ENCODE peak calls at places on chromosome 15, in eight cellular contexts. F is cardiac fibroblast, S is heart left ventricle, Z is left ventricle myocardium inferior, T is body of pancreas, L is glutamatergic neuron, Y is GM12865, D is HFFc6. G is an unnamed sample.

GRCh38 chr15:60000113-60000823 is 3.8 kb upstream of the FOXB1 start:
- DNase-seq in F (no peak), S (no peak), Z (no peak), T (no peak), L (peak; percentile 24), Y (no peak), D (no peak), G (no peak)

GRCh38 chr15:42137461-42138261 is 18.8 kb downstream of the PLA2G4F start:
- DNase-seq in F (peak; percentile 68), S (no peak), Z (no peak), T (peak; percentile 50), L (no peak), Y (peak; percentile 41), D (peak; percentile 40), G (no peak)

GRCh38 chr15:57784081-57784488 is 77.6 kb downstream of the POLR2M start:
- DNase-seq in F (peak; percentile 70), S (peak; percentile 64), Z (peak; percentile 46), T (peak; percentile 8), L (no peak), Y (no peak), D (peak; percentile 94), G (no peak)

GRCh38 chr15:84631706-84632272 is 22.3 kb downstream of the WDR73 start:
- DNase-seq in F (peak; percentile 32), S (no peak), Z (no peak), T (no peak), L (no peak), Y (no peak), D (peak; percentile 7), G (no peak)

GRCh38 chr15:66843581-66843980 is 141.5 kb downstream of the SMAD6 start:
- DNase-seq in F (no peak), S (no peak), Z (no peak), T (no peak), L (no peak), Y (no peak), D (no peak), G (no peak)

GRCh38 chr15:64507845-64508244 is 47.5 kb downstream of the ZNF609 start:
- DNase-seq in F (no peak), S (no peak), Z (no peak), T (no peak), L (no peak), Y (no peak), D (no peak), G (no peak)

GRCh38 chr15:61830536-61831330 is 229.5 kb downstream of the VPS13C start:
- DNase-seq in F (no peak), S (no peak), Z (no peak), T (no peak), L (no peak), Y (no peak), D (no peak), G (no peak)

GRCh38 chr15:45457215-45457614 is 65.3 kb downstream of the SLC30A4 start:
- DNase-seq in F (no peak), S (no peak), Z (no peak), T (peak; percentile 20), L (no peak), Y (no peak), D (no peak), G (no peak)

GRCh38 chr15:42133356-42133755 is 23.1 kb downstream of the PLA2G4F start:
- DNase-seq in F (no peak), S (no peak), Z (no peak), T (no peak), L (no peak), Y (no peak), D (no peak), G (no peak)

GRCh38 chr15:83288381-83288801 is 3.9 kb upstream of the BNC1 start:
- DNase-seq in F (no peak), S (no peak), Z (no peak), T (no peak), L (no peak), Y (no peak), D (no peak), G (no peak)

GRCh38 chr15:101128191-101128590 is 123.7 kb downstream of the CHSY1 start:
- DNase-seq in F (peak; percentile 95), S (no peak), Z (no peak), T (peak; percentile 20), L (no peak), Y (no peak), D (peak; percentile 86), G (no peak)

GRCh38 chr15:55337160-55337559 is 18.1 kb downstream of the PIGB start:
- DNase-seq in F (no peak), S (no peak), Z (no peak), T (no peak), L (no peak), Y (no peak), D (no peak), G (no peak)

GRCh38 chr15:48190932-48191573 is 412 bp upstream of the CTXN2 start:
- DNase-seq in F (peak; percentile 64), S (peak; percentile 61), Z (peak; percentile 48), T (peak; percentile 54), L (peak; percentile 19), Y (peak; percentile 45), D (peak; percentile 35), G (peak; percentile 91)

GRCh38 chr15:60708684-60709083 is 229.7 kb upstream of the ICE2 start:
- DNase-seq in F (peak; percentile 38), S (no peak), Z (no peak), T (no peak), L (no peak), Y (no peak), D (peak; percentile 34), G (no peak)

GRCh38 chr15:48282186-48282585 is 49.0 kb upstream of the DUT start:
- DNase-seq in F (peak; percentile 28), S (no peak), Z (no peak), T (no peak), L (no peak), Y (no peak), D (no peak), G (no peak)

GRCh38 chr15:39194431-39194830 is 386.4 kb upstream of the THBS1 start:
- DNase-seq in F (peak; percentile 75), S (no peak), Z (no peak), T (no peak), L (no peak), Y (no peak), D (no peak), G (no peak)

GRCh38 chr15:70059476-70060213 is 38.1 kb downstream of the TLE3 start:
- DNase-seq in F (no peak), S (peak; percentile 7), Z (no peak), T (no peak), L (no peak), Y (no peak), D (no peak), G (peak; percentile 1)

GRCh38 chr15:64460206-64460736 is at the start of gene ZNF609:
- DNase-seq in F (peak; percentile 96), S (peak; percentile 93), Z (peak; percentile 96), T (peak; percentile 94), L (peak; percentile 98), Y (peak; percentile 94), D (peak; percentile 96), G (peak; percentile 88)

DNA sequence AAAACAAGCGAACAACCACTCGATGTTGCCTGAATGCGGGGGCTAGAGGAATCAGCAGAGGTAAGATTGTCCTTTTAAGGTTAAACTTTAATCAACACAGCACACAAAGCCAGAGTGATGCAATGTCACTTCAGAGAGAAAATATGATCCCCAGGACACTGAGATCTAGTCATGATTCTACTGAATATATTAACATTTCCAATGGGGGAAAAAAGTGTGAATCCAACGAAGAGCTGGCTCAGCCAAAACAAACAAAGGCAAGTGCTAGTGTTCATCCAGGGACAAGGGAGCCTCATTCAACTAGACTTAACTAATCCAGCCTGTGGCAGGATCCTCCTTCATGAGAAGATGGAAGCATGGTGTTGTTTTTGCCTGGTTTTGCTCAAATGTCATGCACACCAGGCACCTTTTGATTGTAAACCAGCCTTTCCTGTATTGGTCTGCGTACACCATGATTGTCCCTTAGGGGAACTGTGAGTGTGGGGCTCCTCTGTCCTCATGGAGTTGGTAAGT is 35.8 kb downstream of the SCG5 start:
- DNase-seq in F (no peak), S (no peak), Z (no peak), T (no peak), L (no peak), Y (no peak), D (no peak), G (no peak)
- TF ChIP-seq CTCF in F (no peak), S (no peak), Z (no peak), T (no peak), L (no peak), Y (no peak), D (no peak), G (no peak)

GRCh38 chr15:99158626-99159412 is 53.9 kb downstream of the SYNM start:
- DNase-seq in F (no peak), S (no peak), Z (no peak), T (no peak), L (no peak), Y (peak; percentile 17), D (no peak), G (no peak)
- TF ChIP-seq CTCF in F (no peak), S (no peak), Z (no peak), T (no peak), L (no peak), Y (no peak), D (no peak), G (no peak)

DNA sequence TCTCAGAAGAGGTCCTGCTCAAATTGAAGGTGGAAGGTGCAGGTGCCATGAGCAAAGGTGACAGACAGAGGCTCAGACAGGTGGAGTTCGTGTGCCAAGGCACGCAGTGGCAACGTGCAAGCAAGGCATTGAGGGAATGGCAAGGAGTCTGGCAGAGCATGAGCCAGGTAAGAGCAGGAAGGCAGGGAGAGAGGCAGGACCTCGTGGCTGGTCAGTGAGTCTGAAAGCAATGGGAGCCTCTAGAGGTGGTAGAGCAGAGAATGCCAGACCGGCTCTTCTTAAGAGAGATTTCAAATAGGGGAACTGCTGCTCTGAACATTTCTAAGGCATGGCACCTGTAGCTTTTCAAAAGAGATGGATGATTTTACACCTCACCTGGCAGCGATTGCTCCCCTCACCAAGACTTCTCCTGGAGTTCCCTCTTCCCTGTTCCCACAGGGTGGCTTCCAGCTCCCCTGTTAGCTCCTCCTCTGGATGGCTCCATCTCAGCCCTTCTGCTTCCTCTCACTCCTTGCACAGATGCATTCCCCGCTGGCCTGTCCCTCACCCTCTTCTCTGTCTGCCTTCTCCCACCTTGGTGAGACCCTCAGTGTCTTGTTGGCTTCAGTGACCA is 2.7 kb downstream of the MYO5C start:
- DNase-seq in F (no peak), S (no peak), Z (no peak), T (peak; percentile 74), L (no peak), Y (no peak), D (no peak), G (no peak)
- TF ChIP-seq CTCF in F (no peak), S (no peak), Z (no peak), T (no peak), L (no peak), Y (no peak), D (no peak), G (no peak)

GRCh38 chr15:94877833-94878232 is 646.5 kb downstream of the MCTP2 start:
- DNase-seq in F (no peak), S (no peak), Z (no peak), T (no peak), L (no peak), Y (no peak), D (no peak), G (no peak)
- TF ChIP-seq CTCF in F (no peak), S (no peak), Z (no peak), T (no peak), L (no peak), Y (no peak), D (no peak), G (no peak)